ENCODE peak calls at places on chromosomes 6 and 20, in five cellular contexts. J is AG09309; N is naive thymus-derived CD8-positive, alpha-beta T cell; W is COR-L47; Z is effector memory CD4-positive, alpha-beta T cell. C is an unnamed sample.
A peak's percentile ranks its signal among the peaks of the same experiment; 100 is the strongest.

GRCh38 chr6:22827760-22828159 is 258.4 kb downstream of the HDGFL1 start:
- DNase-seq in J (no peak), N (no peak), W (no peak), Z (no peak), C (no peak)

GRCh38 chr20:37902504-37903313 is at the start of gene VSTM2L:
- DNase-seq in J (peak; percentile 29), N (no peak), Z (no peak), W (no peak), C (peak; percentile 74)

GRCh38 chr6:11277275-11278206 is 45.1 kb upstream of the NEDD9 start:
- DNase-seq in J (peak; percentile 73), N (no peak), W (no peak), Z (no peak), C (no peak)

GRCh38 chr6:111423960-111424846 is 58.8 kb downstream of the REV3L start:
- DNase-seq in N (no peak), J (no peak), Z (no peak), W (no peak), C (no peak)

GRCh38 chr20:859661-860294 is 26.3 kb downstream of the FAM110A start:
- DNase-seq in N (no peak), W (no peak), Z (no peak), J (no peak), C (no peak)

GRCh38 chr6:25156123-25156522 is 123.1 kb upstream of the CARMIL1 start:
- DNase-seq in J (no peak), N (no peak), Z (no peak), W (no peak), C (no peak)

GRCh38 chr20:59725476-59726119 is 121.3 kb downstream of the PHACTR3 start:
- DNase-seq in W (no peak), J (no peak), N (no peak), Z (no peak), C (no peak)

GRCh38 chr6:41571066-41571780 is 25.0 kb downstream of the FOXP4 start:
- DNase-seq in W (no peak), Z (no peak), J (no peak), N (no peak), C (no peak)

GRCh38 chr6:163309491-163310026 is 105.0 kb upstream of the QKI start:
- DNase-seq in W (no peak), N (no peak), Z (no peak), J (no peak), C (no peak)

GRCh38 chr6:107064579-107065065 is 36.6 kb downstream of the MTRES1 start:
- DNase-seq in W (no peak), N (no peak), J (peak; percentile 45), Z (no peak), C (no peak)

GRCh38 chr6:41053056-41053455 is at the start of gene APOBEC2:
- DNase-seq in Z (no peak), J (no peak), W (no peak), N (no peak), C (peak; percentile 26)

GRCh38 chr6:111605100-111605748 is 454 bp downstream of the TRAF3IP2 start:
- DNase-seq in W (no peak), N (peak; percentile 20), Z (no peak), J (peak; percentile 90), C (no peak)

GRCh38 chr20:50727792-50728485 is 3.4 kb upstream of the PARD6B start:
- DNase-seq in N (no peak), Z (no peak), W (no peak), J (no peak), C (no peak)

GRCh38 chr6:52558266-52559000 is 18.4 kb downstream of the TRAM2 start:
- DNase-seq in N (no peak), W (no peak), Z (no peak), J (no peak), C (no peak)

GRCh38 chr6:14280006-14280510 is 162.5 kb downstream of the CD83 start:
- DNase-seq in Z (no peak), W (no peak), N (no peak), J (no peak), C (no peak)

GRCh38 chr6:79798841-79799240 is 148.5 kb downstream of the ELOVL4 start:
- DNase-seq in J (no peak), N (no peak), W (no peak), Z (no peak), C (no peak)

GRCh38 chr6:71289039-71289801 is 609 bp downstream of the OGFRL1 start:
- DNase-seq in J (no peak), Z (no peak), W (no peak), N (peak; percentile 27), C (peak; percentile 58)

GRCh38 chr6:92361990-92362770 is 1057.2 kb downstream of the EPHA7 start:
- DNase-seq in J (no peak), Z (no peak), N (no peak), W (no peak), C (no peak)

GRCh38 chr20:45088247-45088646 is 12.7 kb downstream of the KCNS1 start:
- DNase-seq in N (no peak), Z (no peak), W (no peak), J (peak; percentile 94), C (no peak)

GRCh38 chr20:21344961-21345360 is 41.8 kb downstream of the XRN2 start:
- DNase-seq in J (no peak), N (no peak), Z (no peak), W (no peak), C (no peak)

GRCh38 chr20:24830649-24831048 is 118.4 kb upstream of the CST7 start:
- DNase-seq in N (no peak), J (no peak), Z (no peak), W (no peak), C (no peak)

GRCh38 chr6:45892696-45893095 is 123.0 kb downstream of the CLIC5 start:
- DNase-seq in J (no peak), Z (no peak), W (no peak), N (no peak), C (no peak)

GRCh38 chr6:89034586-89035251 is 45.8 kb upstream of the PNRC1 start:
- DNase-seq in J (peak; percentile 67), N (no peak), Z (no peak), W (no peak), C (peak; percentile 65)

GRCh38 chr6:75207211-75207984 is 1.5 kb upstream of the COL12A1 start:
- DNase-seq in J (no peak), Z (no peak), N (no peak), W (no peak), C (no peak)

GRCh38 chr6:20534295-20534897 is at the start of gene CDKAL1:
- DNase-seq in W (peak; percentile 81), Z (peak; percentile 86), N (peak; percentile 87), J (peak; percentile 72), C (peak; percentile 87)

GRCh38 chr6:22880686-22881433 is 311.5 kb downstream of the HDGFL1 start:
- DNase-seq in N (no peak), J (peak; percentile 93), W (no peak), Z (no peak), C (no peak)

GRCh38 chr6:129345890-129346289 is 364.1 kb downstream of the ARHGAP18 start:
- DNase-seq in Z (no peak), J (peak; percentile 71), W (no peak), N (no peak), C (no peak)

GRCh38 chr20:38536310-38536709 is 44.7 kb upstream of the ADIG start:
- DNase-seq in J (peak; percentile 2), N (no peak), W (no peak), Z (no peak), C (no peak)

GRCh38 chr6:3749390-3749978 is 2.0 kb downstream of the PXDC1 start:
- DNase-seq in Z (no peak), J (no peak), N (no peak), W (no peak), C (peak; percentile 47)

GRCh38 chr6:109093732-109094131 is 914 bp downstream of the SESN1 start:
- DNase-seq in W (no peak), N (peak; percentile 2), Z (no peak), J (no peak), C (peak; percentile 20)

GRCh38 chr20:40470313-40471260 is 218.4 kb downstream of the MAFB start:
- DNase-seq in J (no peak), N (no peak), Z (no peak), W (no peak), C (no peak)

GRCh38 chr20:1934162-1934561 is 39.0 kb downstream of the SIRPA start:
- DNase-seq in Z (no peak), J (peak; percentile 88), N (no peak), W (no peak), C (no peak)

GRCh38 chr20:57215426-57215825 is 51.0 kb downstream of the BMP7 start:
- DNase-seq in N (no peak), W (no peak), J (no peak), Z (no peak), C (no peak)

GRCh38 chr6:106870069-106870468 is 104.5 kb downstream of the CD24 start:
- DNase-seq in W (no peak), Z (no peak), J (peak; percentile 65), N (no peak), C (no peak)

GRCh38 chr20:61891916-61892649 is 173.6 kb downstream of the TAF4 start:
- DNase-seq in W (no peak), Z (no peak), J (no peak), N (no peak), C (no peak)

GRCh38 chr6:42864602-42865001 is 14.8 kb upstream of the RPL7L1 start:
- DNase-seq in W (no peak), J (no peak), Z (no peak), N (no peak), C (no peak)

GRCh38 chr6:168335341-168335740 is 15.8 kb upstream of the DACT2 start:
- DNase-seq in N (no peak), J (no peak), Z (no peak), W (no peak), C (no peak)